ENCODE peak calls at places on chromosomes 4 and X, in seven cellular contexts. K, T, P, U, O, H and Q are unnamed samples.

GRCh38 chr4:48958582-48958981 is 27.5 kb upstream of the CWH43 start:
- DNase-seq in K (no peak), T (no peak), P (no peak), U (no peak), O (no peak), H (no peak), Q (no peak)

GRCh38 chr4:43047044-43047443 is 154.5 kb downstream of the GRXCR1 start:
- DNase-seq in K (no peak), T (no peak), P (no peak), U (no peak), O (no peak), H (no peak), Q (no peak)

GRCh38 chr4:153418581-153418980 is 47.6 kb upstream of the TMEM131L start:
- DNase-seq in K (no peak), T (no peak), P (no peak), U (no peak), O (no peak), H (no peak), Q (no peak)

GRCh38 chrX:110558406-110558805 is 199.8 kb downstream of the RTL9 start:
- DNase-seq in K (no peak), T (no peak), P (no peak), U (no peak), O (no peak), H (no peak), Q (no peak)

GRCh38 chrX:19543020-19543715 is 27.9 kb upstream of the MAP3K15 start:
- DNase-seq in K (no peak), T (no peak), P (no peak), U (no peak), O (no peak), H (no peak), Q (no peak)

GRCh38 chrX:119688856-119689455 is 4.0 kb downstream of the SEPTIN6 start:
- DNase-seq in K (no peak), T (peak; percentile 75), P (no peak), U (no peak), O (no peak), H (no peak), Q (peak; percentile 76)

GRCh38 chr4:145739840-145740239 is 59.9 kb downstream of the C4orf51 start:
- DNase-seq in K (no peak), T (no peak), P (no peak), U (no peak), O (no peak), H (no peak), Q (no peak)

GRCh38 chrX:131402124-131402811 is 113.2 kb upstream of the IGSF1 start:
- DNase-seq in K (no peak), T (no peak), P (no peak), U (no peak), O (no peak), H (no peak), Q (no peak)

GRCh38 chr4:22524895-22525294 is 9.0 kb upstream of the ADGRA3 start:
- DNase-seq in K (no peak), T (no peak), P (no peak), U (no peak), O (no peak), H (no peak), Q (no peak)

GRCh38 chrX:144681501-144681900 is 565.8 kb upstream of the SPANXN1 start:
- DNase-seq in K (no peak), T (no peak), P (no peak), U (no peak), O (no peak), H (no peak), Q (no peak)

GRCh38 chr4:38581708-38582107 is 82.3 kb upstream of the KLF3 start:
- DNase-seq in K (no peak), T (no peak), P (no peak), U (no peak), O (no peak), H (no peak), Q (no peak)

GRCh38 chrX:119757979-119758681 is at the start of gene SOWAHD:
- DNase-seq in K (peak; percentile 40), T (peak; percentile 46), P (no peak), U (no peak), O (peak; percentile 38), H (peak; percentile 14), Q (no peak)

DNA sequence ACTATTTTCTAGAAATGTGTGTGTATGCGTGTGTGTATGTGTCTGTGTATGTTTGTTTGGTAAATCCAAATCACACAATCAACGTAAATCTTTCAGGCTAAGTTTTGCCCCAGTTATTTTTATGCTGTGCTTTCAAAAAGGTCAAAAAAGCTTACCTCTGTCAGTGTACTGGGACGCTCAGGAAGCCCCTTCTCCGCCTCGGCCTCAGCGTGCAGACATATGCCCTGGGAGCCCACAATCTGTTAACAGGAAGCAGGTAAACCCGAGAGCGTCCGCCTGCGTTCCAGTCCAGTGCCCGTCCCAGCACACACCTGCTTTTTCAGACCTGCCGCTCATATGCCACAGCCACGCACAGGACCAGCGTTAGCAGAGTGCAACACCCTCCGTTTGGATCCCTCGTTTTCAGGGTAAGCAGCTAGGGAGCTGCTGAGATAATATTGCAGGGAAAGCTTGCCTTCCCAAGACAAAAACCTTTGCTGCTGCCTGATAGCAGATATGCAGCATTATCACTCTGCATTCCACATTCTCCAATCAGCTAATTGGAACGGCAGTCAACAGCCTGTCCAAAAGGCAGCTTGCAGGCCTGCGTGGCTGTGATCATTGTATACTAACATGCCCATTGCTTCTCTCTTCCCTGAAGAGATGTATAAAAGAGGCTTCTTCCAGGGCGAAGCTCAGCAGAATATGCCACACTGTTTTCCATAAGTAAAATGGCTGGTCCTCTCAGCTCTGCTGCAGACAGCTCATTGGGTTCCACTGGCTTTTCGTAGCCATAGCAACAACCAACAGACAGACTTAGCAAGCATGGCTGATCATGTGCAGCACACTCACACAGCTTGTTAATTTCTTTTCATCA is at the start of gene SORBS2:
- DNase-seq in K (no peak), T (no peak), P (no peak), U (peak; percentile 48), O (no peak), H (peak; percentile 78), Q (peak; percentile 47)
- H3K4me3 ChIP-seq in K (peak within 1 kb of the TSS; percentile 63), T (no peak within 1 kb of the TSS), P (peak within 1 kb of the TSS; percentile 18), U (peak within 1 kb of the TSS; percentile 67), O (peak within 1 kb of the TSS; percentile 70), H (peak within 1 kb of the TSS; percentile 57), Q (peak within 1 kb of the TSS; percentile 35)

GRCh38 chr4:101942891-101943290 is 152.4 kb downstream of the BANK1 start:
- DNase-seq in K (no peak), T (no peak), P (no peak), U (no peak), O (no peak), H (no peak), Q (no peak)
- H3K4me3 ChIP-seq in K (no peak overlapping the region), T (no peak overlapping the region), P (no peak overlapping the region), U (no peak overlapping the region), O (no peak overlapping the region), H (no peak overlapping the region), Q (no peak overlapping the region)

DNA sequence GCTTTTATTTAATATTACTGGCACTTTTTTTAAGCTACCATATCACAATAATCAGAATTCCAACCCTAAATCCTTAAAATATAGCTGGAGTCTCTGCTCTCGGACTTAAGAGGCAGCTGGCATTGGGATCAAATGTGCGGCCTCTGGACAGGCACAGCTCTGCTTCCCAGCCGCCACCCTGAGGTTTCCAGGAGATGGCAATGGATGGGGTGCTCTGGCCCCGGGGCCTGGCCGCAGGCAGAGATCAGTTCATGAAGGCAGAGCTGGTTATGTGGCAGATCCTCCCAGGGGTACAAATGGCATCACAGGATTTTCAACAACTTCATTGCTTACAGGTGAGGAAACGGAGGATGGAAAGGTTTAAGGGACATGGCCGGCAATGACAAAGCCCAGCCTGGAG is 57.8 kb downstream of the JAKMIP1 start:
- DNase-seq in K (no peak), T (no peak), P (no peak), U (no peak), O (no peak), H (no peak), Q (no peak)
- H3K4me3 ChIP-seq in K (no peak overlapping the region), T (no peak overlapping the region), P (no peak overlapping the region), U (no peak overlapping the region), O (no peak overlapping the region), H (no peak overlapping the region), Q (no peak overlapping the region)

GRCh38 chr4:165875446-165875845 is 2.4 kb downstream of the TLL1 start:
- DNase-seq in K (no peak), T (no peak), P (no peak), U (no peak), O (no peak), H (no peak), Q (no peak)

GRCh38 chr4:165873298-165874071 is 448 bp downstream of the TLL1 start:
- DNase-seq in K (peak; percentile 28), T (no peak), P (no peak), U (no peak), O (peak; percentile 24), H (peak; percentile 43), Q (no peak)

GRCh38 chr4:165874072-165874798 is 1.2 kb downstream of the TLL1 start:
- DNase-seq in K (peak; percentile 19), T (no peak), P (no peak), U (no peak), O (peak; percentile 12), H (peak; percentile 16), Q (no peak)

GRCh38 chr4:165872443-165873297 is at the start of gene TLL1:
- DNase-seq in K (peak; percentile 19), T (no peak), P (no peak), U (no peak), O (no peak), H (peak; percentile 19), Q (no peak)

DNA sequence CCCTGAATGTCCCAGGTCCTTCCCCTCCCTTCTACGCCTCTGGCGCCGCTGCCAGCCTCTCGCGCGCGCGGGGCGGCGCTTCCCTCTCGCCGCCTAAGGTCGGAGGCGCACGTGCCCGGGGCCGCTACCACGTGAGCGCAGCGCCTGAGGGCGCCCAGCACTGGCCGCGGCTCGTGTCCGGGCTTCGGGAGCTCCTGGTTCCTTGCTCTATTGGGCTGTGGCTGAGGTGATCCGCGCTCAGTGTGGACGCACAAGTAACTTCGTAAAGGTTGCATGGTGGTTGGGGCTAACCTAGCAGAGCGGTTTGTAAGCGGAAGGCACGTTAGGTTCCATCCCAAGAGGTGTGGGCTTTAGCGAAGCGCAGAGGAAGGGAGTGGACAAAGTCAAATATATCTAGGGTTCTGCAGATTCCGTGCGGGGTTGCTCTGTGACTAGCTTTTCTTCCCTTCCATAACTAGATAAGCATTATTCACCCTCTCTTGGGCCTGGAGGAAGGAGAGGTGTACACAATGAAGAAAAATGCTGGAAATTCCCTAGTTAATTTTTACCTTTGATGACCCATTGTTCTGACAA is 1.8 kb downstream of the TLL1 start:
- DNase-seq in K (peak; percentile 28), T (no peak), P (no peak), U (no peak), O (peak; percentile 19), H (peak; percentile 38), Q (no peak)
- H3K4me3 ChIP-seq in K (peak overlapping the region; percentile 59), T (no peak overlapping the region), P (peak overlapping the region; percentile 40), U (peak overlapping the region; percentile 72), O (peak overlapping the region; percentile 73), H (no peak overlapping the region), Q (no peak overlapping the region)

DNA sequence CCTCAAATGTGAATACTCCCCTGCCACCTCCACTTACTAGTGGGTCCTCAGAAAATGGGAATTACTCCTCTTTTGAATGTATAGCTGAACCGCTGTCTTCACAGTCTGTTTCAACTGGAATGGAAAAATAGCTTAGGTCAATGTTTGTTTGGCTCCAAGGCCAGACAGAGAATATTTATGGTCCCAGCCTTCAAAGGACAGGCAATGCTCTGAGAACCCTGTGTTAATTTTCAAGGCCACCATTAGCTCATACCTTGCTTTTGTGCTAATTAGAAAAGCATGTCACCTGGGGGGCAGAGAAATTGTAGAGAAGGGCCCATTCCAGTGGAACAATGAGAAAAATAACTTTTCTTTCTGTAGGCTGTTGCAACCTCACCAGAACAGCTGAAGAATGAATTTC is 4.6 kb upstream of the MORF4L2 start:
- DNase-seq in K (no peak), T (no peak), P (no peak), U (no peak), O (no peak), H (no peak), Q (no peak)
- H3K4me3 ChIP-seq in K (no peak overlapping the region), T (no peak overlapping the region), P (no peak overlapping the region), U (no peak overlapping the region), O (no peak overlapping the region), H (no peak overlapping the region), Q (no peak overlapping the region)

GRCh38 chr4:8232748-8233147 is 33.7 kb downstream of the SH3TC1 start:
- DNase-seq in K (no peak), T (peak; percentile 4), P (no peak), U (no peak), O (no peak), H (no peak), Q (no peak)
- H3K4me3 ChIP-seq in K (no peak overlapping the region), T (no peak overlapping the region), P (no peak overlapping the region), U (no peak overlapping the region), O (no peak overlapping the region), H (no peak overlapping the region), Q (no peak overlapping the region)